ENCODE peak calls at places on chromosomes 5 and 9, in four cellular contexts. R is T-helper 22 cell; V is stimulated activated CD8-positive, alpha-beta memory T cell treated with anti-CD3 and anti-CD28 coated beads, Interleukin-4, amount 100 ng/mL, for 4 hours; C is astrocyte of the hippocampus. L is an unnamed sample.

GRCh38 chr9:4490705-4491620 is 695 bp downstream of the SLC1A1 start:
- DNase-seq in R (no peak), V (no peak), C (no peak), L (peak; percentile 48)

GRCh38 chr5:74433255-74434123 is 207.0 kb downstream of the ENC1 start:
- DNase-seq in R (no peak), V (no peak), C (peak; percentile 35), L (peak; percentile 54)

GRCh38 chr5:83441752-83442151 is 29.8 kb upstream of the VCAN start:
- DNase-seq in R (no peak), V (no peak), C (no peak), L (peak; percentile 9)

GRCh38 chr5:155728857-155729683 is 597.9 kb upstream of the SGCD start:
- DNase-seq in R (no peak), V (no peak), C (peak; percentile 14), L (no peak)

GRCh38 chr5:157359350-157359910 is 93.5 kb downstream of the CYFIP2 start:
- DNase-seq in R (no peak), V (no peak), C (no peak), L (no peak)

GRCh38 chr5:178415353-178415752 is 174.8 kb downstream of the COL23A1 start:
- DNase-seq in R (no peak), V (no peak), C (no peak), L (no peak)

GRCh38 chr9:134302130-134302817 is 24.0 kb upstream of the RXRA start:
- DNase-seq in R (no peak), V (no peak), C (no peak), L (no peak)

GRCh38 chr5:138833726-138834480 is 41.2 kb downstream of the LRRTM2 start:
- DNase-seq in R (no peak), V (no peak), C (no peak), L (no peak)

GRCh38 chr9:132546148-132547051 is 36.0 kb upstream of the BARHL1 start:
- DNase-seq in R (no peak), V (no peak), C (peak; percentile 72), L (no peak)

GRCh38 chr5:126339215-126339805 is 83.9 kb upstream of the GRAMD2B start:
- DNase-seq in R (peak; percentile 1), V (no peak), C (peak; percentile 80), L (peak; percentile 72)